ENCODE peak calls at places on chromosomes 5 and 9, in five cellular contexts. O is putamen; L is COR-L47; B is activated T-cell treated with anti-CD3 and anti-CD28 coated beads, Interleukin-2, amount 50 U/mL, for 48 hours; Z is Kasumi-1. C is an unnamed sample.

GRCh38 chr9:16671591-16672137 is 198.8 kb downstream of the BNC2 start:
- DNase-seq in O (no peak), L (no peak), B (no peak), Z (no peak), C (no peak)

GRCh38 chr9:6667633-6668280 is 22.2 kb upstream of the GLDC start:
- DNase-seq in O (peak; percentile 32), L (peak; percentile 24), B (peak; percentile 25), Z (peak; percentile 7), C (no peak)

GRCh38 chr5:87541033-87541432 is 128.3 kb upstream of the CCNH start:
- DNase-seq in O (peak; percentile 92), L (peak; percentile 78), B (no peak), Z (no peak), C (peak; percentile 80)

GRCh38 chr9:20604561-20604960 is 17.7 kb downstream of the MLLT3 start:
- DNase-seq in O (no peak), L (no peak), B (no peak), Z (no peak), C (no peak)

GRCh38 chr5:126561908-126562307 is 33.1 kb downstream of the ALDH7A1 start:
- DNase-seq in O (no peak), L (no peak), B (no peak), Z (peak; percentile 11), C (no peak)

GRCh38 chr5:35313296-35313695 is 83.0 kb upstream of the PRLR start:
- DNase-seq in O (no peak), L (no peak), B (no peak), Z (peak; percentile 91), C (no peak)

GRCh38 chr9:78074385-78075291 is 43.0 kb upstream of the GNAQ start:
- DNase-seq in O (no peak), L (no peak), B (peak; percentile 22), Z (no peak), C (no peak)

GRCh38 chr5:93620487-93621339 is 37.7 kb downstream of the NR2F1 start:
- DNase-seq in O (peak; percentile 82), L (peak; percentile 88), B (peak; percentile 58), Z (peak; percentile 48), C (peak; percentile 95)

GRCh38 chr5:66958984-66959641 is 237.5 kb downstream of the CD180 start:
- DNase-seq in O (no peak), L (no peak), B (no peak), Z (no peak), C (peak; percentile 28)

GRCh38 chr5:81856948-81857928 is 106.3 kb upstream of the SSBP2 start:
- DNase-seq in O (peak; percentile 82), L (peak; percentile 94), B (no peak), Z (peak; percentile 66), C (peak; percentile 96)

GRCh38 chr9:13665418-13666066 is 386.1 kb upstream of the MPDZ start:
- DNase-seq in O (no peak), L (no peak), B (no peak), Z (no peak), C (no peak)

GRCh38 chr9:97388721-97389238 is 23.1 kb upstream of the TDRD7 start:
- DNase-seq in O (no peak), L (no peak), B (peak; percentile 56), Z (no peak), C (no peak)

GRCh38 chr9:128818839-128819715 is 777 bp downstream of the ENDOG start:
- DNase-seq in O (peak; percentile 46), L (peak; percentile 38), B (peak; percentile 59), Z (peak; percentile 19), C (peak; percentile 90)